ENCODE peak calls at places on chromosomes 12 and 14, in seven cellular contexts. G is stimulated activated CD4-positive, alpha-beta T cell treated with anti-CD3 and anti-CD28 coated beads, Interleukin-1b, Interleukin-23, amount 100 ng/mL, for 1 hour; X is DMS 273 treated with DMSO at 0.1 percent for 48 hours; V is neural crest cell; D is midbrain; S is RKO; T is SJSA1. W is an unnamed sample.

GRCh38 chr14:22598099-22598895 is at the start of gene ABHD4:
- DNase-seq in G (no peak), X (peak), V (peak), D (peak), S (peak), T (peak), W (peak)

GRCh38 chr12:112665971-112666370 is 125.6 kb upstream of the RPH3A start:
- DNase-seq in G (no peak), X (no peak), V (no peak), D (no peak), S (no peak), T (no peak), W (no peak)

GRCh38 chr12:3683670-3684069 is 69.2 kb downstream of the CRACR2A start:
- DNase-seq in G (no peak), X (no peak), V (no peak), D (no peak), S (peak), T (no peak), W (no peak)

GRCh38 chr14:92513204-92513965 is at the start of gene RIN3:
- DNase-seq in G (no peak), X (no peak), V (peak), D (peak), S (peak), T (peak), W (peak)

GRCh38 chr12:32285484-32285883 is 113.9 kb upstream of the FGD4 start:
- DNase-seq in G (no peak), X (no peak), V (no peak), D (no peak), S (no peak), T (no peak), W (no peak)

GRCh38 chr12:48446372-48446771 is 26.0 kb upstream of the ANP32D start:
- DNase-seq in G (no peak), X (no peak), V (no peak), D (no peak), S (no peak), T (no peak), W (no peak)

GRCh38 chr14:36605506-36605857 is 23.1 kb upstream of the NKX2-8 start:
- DNase-seq in G (no peak), X (no peak), V (no peak), D (no peak), S (peak), T (no peak), W (no peak)

GRCh38 chr14:65803886-65804285 is 391.4 kb downstream of the FUT8 start:
- DNase-seq in G (no peak), X (no peak), V (no peak), D (no peak), S (no peak), T (no peak), W (no peak)

GRCh38 chr14:44962573-44963528 is 861 bp downstream of the TOGARAM1 start:
- DNase-seq in G (no peak), X (no peak), V (no peak), D (peak), S (peak), T (no peak), W (no peak)

GRCh38 chr12:25001311-25001710 is 52.4 kb upstream of the BCAT1 start:
- DNase-seq in G (no peak), X (no peak), V (no peak), D (no peak), S (no peak), T (no peak), W (no peak)

GRCh38 chr14:35223927-35224326 is 68.3 kb upstream of the PSMA6 start:
- DNase-seq in G (no peak), X (no peak), V (no peak), D (no peak), S (no peak), T (no peak), W (no peak)

W was measured in HuH-7.